ENCODE peak calls at places on chromosomes 6 and 20, in four cellular contexts. S is HepG2, B is K562, H is GM12878. C is an unnamed sample.

GRCh38 chr6:166592818-166593217 is 6.3 kb upstream of the RAMACL start:
- DNase-seq in H (no peak), S (no peak), B (no peak), C (no peak)

GRCh38 chr6:1482381-1483166 is 93.2 kb downstream of the FOXF2 start:
- DNase-seq in H (peak), B (no peak), S (no peak), C (no peak)

GRCh38 chr20:21615617-21616080 is 89.8 kb upstream of the PAX1 start:
- DNase-seq in B (peak), S (peak), H (no peak), C (peak)

GRCh38 chr6:155481215-155481614 is 25.6 kb upstream of the NOX3 start:
- DNase-seq in H (no peak), S (no peak), B (no peak), C (no peak)

GRCh38 chr6:139112561-139112960 is 22.3 kb upstream of the HECA start:
- DNase-seq in B (no peak), H (no peak), S (no peak), C (no peak)

GRCh38 chr6:26328265-26328844 is 36.6 kb upstream of the BTN3A2 start:
- DNase-seq in S (no peak), H (no peak), B (no peak), C (peak)

GRCh38 chr6:128492386-128492785 is 28.0 kb downstream of the PTPRK start:
- DNase-seq in B (no peak), H (no peak), S (no peak), C (no peak)

GRCh38 chr6:137661601-137662000 is 167.4 kb upstream of the OLIG3 start:
- DNase-seq in B (peak), S (peak), H (no peak), C (peak)

GRCh38 chr6:52672422-52673025 is 1.6 kb downstream of the TMEM14A start:
- DNase-seq in S (no peak), B (peak), H (no peak), C (no peak)

GRCh38 chr20:25632940-25633790 is 9.4 kb upstream of the NANP start:
- DNase-seq in H (no peak), B (no peak), S (no peak), C (no peak)

DNA sequence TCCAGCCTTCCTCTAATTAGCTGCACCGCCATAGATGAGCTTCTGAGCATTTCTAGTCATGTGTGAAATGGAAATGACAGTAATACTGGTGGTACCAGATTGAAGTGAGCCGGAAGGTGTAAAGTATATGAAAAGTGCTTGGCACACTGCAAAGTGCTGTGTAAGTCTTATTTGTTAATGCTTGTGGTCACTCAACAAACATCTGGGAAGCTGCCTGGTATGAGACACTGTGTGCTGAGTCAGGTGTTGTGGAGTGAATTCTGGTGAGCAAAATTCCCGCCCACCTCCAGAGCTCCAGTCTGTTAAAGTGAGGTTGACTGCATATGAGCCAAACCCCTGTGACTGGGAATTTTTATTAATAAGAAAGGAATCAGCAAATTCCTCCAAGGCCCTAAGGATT is 12.5 kb downstream of the DAAM2 start:
- DNase-seq in B (no peak), H (no peak), S (no peak), C (no peak)
- TF ChIP-seq TCF7 in B (no peak), H (no peak), S (no peak), C (no peak)

DNA sequence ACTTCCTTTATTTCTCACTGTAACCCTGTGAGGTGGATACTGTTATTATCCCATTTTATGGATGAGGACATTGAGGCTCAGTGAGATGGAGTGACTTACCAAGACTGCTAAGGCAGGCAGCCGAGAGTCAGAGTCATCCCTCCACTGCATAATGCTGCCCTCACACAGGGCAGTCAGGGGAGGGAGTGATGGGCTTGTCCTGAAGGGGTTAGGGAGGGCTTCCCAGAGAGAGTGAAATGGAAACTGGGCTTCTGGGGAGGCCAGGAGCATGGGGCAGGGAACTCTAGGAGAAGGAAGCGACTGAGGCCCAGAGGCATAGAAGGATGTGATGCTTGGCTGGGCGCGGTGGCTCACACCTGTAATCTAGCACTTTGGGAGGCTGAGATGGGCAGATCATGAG is 31.1 kb downstream of the TM9SF4 start:
- DNase-seq in B (no peak), H (no peak), S (no peak), C (no peak)
- TF ChIP-seq TCF7 in B (no peak), H (no peak), S (no peak), C (no peak)

DNA sequence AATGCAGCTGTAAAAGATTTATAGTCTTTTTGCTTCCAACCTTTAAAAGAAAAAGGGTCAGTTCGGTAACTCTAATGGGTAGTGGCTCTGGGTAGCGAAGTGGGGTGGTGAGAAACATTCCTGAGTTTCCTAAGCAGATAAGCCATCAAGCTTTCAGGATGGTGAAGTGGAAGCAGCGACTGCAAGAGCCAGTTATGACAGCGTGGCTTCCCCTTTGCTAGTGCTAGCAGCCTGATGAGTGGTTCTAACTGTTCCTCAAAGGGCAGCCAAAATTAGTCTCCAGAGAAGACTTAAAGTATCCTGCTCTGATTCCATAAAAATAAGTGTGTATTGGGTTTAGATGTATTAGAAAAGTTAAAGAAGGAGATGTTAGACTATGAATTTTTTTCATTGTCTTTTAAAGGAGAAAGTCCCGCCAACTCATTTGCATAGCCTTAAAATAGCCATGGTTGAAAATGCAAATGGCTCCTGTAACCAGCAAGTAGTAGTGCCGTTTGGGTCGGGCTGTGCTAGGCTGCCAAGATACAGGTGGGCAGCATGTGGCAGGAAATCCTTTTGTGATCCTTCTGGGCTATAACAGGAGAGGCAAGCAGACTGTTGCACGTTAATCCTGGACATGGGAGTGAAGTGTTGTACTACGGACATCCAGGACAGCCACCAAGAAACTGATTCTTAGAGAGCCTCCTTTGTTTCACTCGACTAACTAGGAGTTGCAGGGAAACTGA is 18.0 kb downstream of the ELOVL2 start:
- DNase-seq in B (no peak), S (no peak), H (no peak), C (peak)
- TF ChIP-seq TCF7 in B (no peak), S (no peak), H (no peak), C (no peak)

GRCh38 chr20:34709044-34709835 is 5.1 kb downstream of the TP53INP2 start:
- DNase-seq in B (peak), S (no peak), H (peak), C (peak)
- TF ChIP-seq TCF7 in B (no peak), S (no peak), H (no peak), C (no peak)

GRCh38 chr6:41286544-41287346 is at the start of gene TREM1:
- DNase-seq in H (no peak), B (no peak), S (peak), C (no peak)

GRCh38 chr6:41283597-41283996 is 2.9 kb downstream of the TREM1 start:
- DNase-seq in H (no peak), B (no peak), S (no peak), C (no peak)

GRCh38 chr6:41280658-41281057 is 5.8 kb downstream of the TREM1 start:
- DNase-seq in H (no peak), B (no peak), S (no peak), C (no peak)

GRCh38 chr6:41288025-41288777 is 1.7 kb upstream of the TREM1 start:
- DNase-seq in S (peak), B (no peak), H (no peak), C (no peak)

DNA sequence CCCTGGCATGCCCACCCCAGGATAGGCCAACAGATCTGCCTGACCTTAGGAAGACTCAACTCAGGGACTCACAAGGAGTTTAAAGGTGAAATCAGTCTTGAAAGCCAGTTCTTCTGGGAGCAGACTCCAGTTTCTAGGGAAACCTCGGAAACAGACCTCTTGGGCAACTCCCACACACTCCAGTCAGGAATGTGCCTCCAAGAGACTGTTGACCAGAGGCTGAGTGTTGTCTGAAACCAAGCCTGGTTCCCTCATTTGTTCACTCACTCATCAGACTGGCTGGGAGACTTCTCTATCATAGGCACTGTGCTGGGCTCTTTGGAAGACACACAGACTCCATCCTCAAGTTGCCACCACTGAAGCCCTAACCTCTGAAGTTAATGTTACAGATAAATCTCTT is 1.8 kb downstream of the TREM1 start:
- DNase-seq in S (no peak), H (no peak), B (peak), C (no peak)
- TF ChIP-seq TCF7 in S (no peak), H (no peak), B (no peak), C (no peak)

GRCh38 chr20:13277663-13278295 is 56.7 kb downstream of the ISM1 start:
- DNase-seq in H (no peak), S (no peak), B (no peak), C (no peak)
- TF ChIP-seq TCF7 in H (no peak), S (no peak), B (no peak), C (no peak)

C was measured in WTC11.